ENCODE peak calls at places on chromosomes 12 and 14, in six cellular contexts. I is KBM-7; W is colonic mucosa; S is left lung; M is stimulated activated CD4-positive, alpha-beta T cell treated with anti-CD3 and anti-CD28 coated beads, Interleukin-12 subunit alpha, Interleukin-12 subunit beta, amount 100 ng/mL, for 24 hours; C is C1 segment of cervical spinal cord. X is an unnamed sample.

GRCh38 chr14:55585854-55586253 is 5.8 kb downstream of the KTN1 start:
- DNase-seq in I (no peak), W (no peak), S (no peak), M (no peak), C (no peak), X (no peak)

GRCh38 chr12:102439391-102440108 is 40.8 kb downstream of the IGF1 start:
- DNase-seq in I (no peak), W (no peak), S (no peak), M (no peak), C (no peak), X (no peak)

GRCh38 chr12:43349863-43350262 is 202.1 kb downstream of the ADAMTS20 start:
- DNase-seq in I (peak), W (no peak), S (no peak), M (no peak), C (no peak), X (no peak)

GRCh38 chr12:113888435-113888834 is 77.7 kb downstream of the RBM19 start:
- DNase-seq in I (no peak), W (no peak), S (no peak), M (no peak), C (no peak), X (no peak)

GRCh38 chr14:105059035-105059916 is 6.0 kb downstream of the GPR132 start:
- DNase-seq in I (peak), W (no peak), S (peak), M (no peak), C (no peak), X (no peak)

GRCh38 chr14:65348137-65348536 is 64.4 kb upstream of the FUT8 start:
- DNase-seq in I (no peak), W (no peak), S (no peak), M (no peak), C (no peak), X (no peak)

GRCh38 chr14:52013984-52014600 is 24.7 kb downstream of the RTRAF start:
- DNase-seq in I (peak), W (no peak), S (no peak), M (no peak), C (no peak), X (no peak)

GRCh38 chr12:53231859-53232640 is at the start of gene RARG:
- DNase-seq in I (no peak), W (peak), S (peak), M (no peak), C (no peak), X (no peak)

GRCh38 chr14:68584786-68585185 is 208.1 kb downstream of the ZFP36L1 start:
- DNase-seq in I (no peak), W (no peak), S (no peak), M (no peak), C (no peak), X (no peak)

GRCh38 chr14:69716483-69717187 is 50.3 kb upstream of the SRSF5 start:
- DNase-seq in I (peak), W (no peak), S (no peak), M (no peak), C (no peak), X (peak)

GRCh38 chr12:22287776-22288621 is 46.5 kb downstream of the ST8SIA1 start:
- DNase-seq in I (peak), W (no peak), S (no peak), M (peak), C (no peak), X (peak)

GRCh38 chr12:495466-495865 is 35.7 kb downstream of the B4GALNT3 start:
- DNase-seq in I (no peak), W (no peak), S (no peak), M (no peak), C (no peak), X (no peak)

GRCh38 chr14:23487216-23487615 is 17.7 kb downstream of the NGDN start:
- DNase-seq in I (no peak), W (no peak), S (no peak), M (no peak), C (no peak), X (no peak)

GRCh38 chr14:29838752-29839151 is 88.9 kb downstream of the PRKD1 start:
- DNase-seq in I (no peak), W (no peak), S (no peak), M (no peak), C (no peak), X (no peak)

GRCh38 chr14:69005432-69006148 is 26.5 kb upstream of the ACTN1 start:
- DNase-seq in I (no peak), W (peak), S (peak), M (no peak), C (peak), X (peak)

GRCh38 chr12:113248842-113249435 is 27.7 kb downstream of the TPCN1 start:
- DNase-seq in I (no peak), W (no peak), S (no peak), M (no peak), C (no peak), X (no peak)

GRCh38 chr12:127108360-127109215 is 1158.4 kb upstream of the TMEM132C start:
- DNase-seq in I (peak), W (peak), S (no peak), M (no peak), C (peak), X (no peak)

GRCh38 chr12:66837311-66837627 is 158.4 kb upstream of the GRIP1 start:
- DNase-seq in I (no peak), W (no peak), S (no peak), M (no peak), C (no peak), X (no peak)